ENCODE peak calls at places on chromosomes 11 and 22, in five cellular contexts. One of them, this sample, is unnamed.

GRCh38 chr11:44979536-44980399 is 29.1 kb upstream of the TP53I11 start:
- ATAC-seq in right cardiac atrium: no peak
- ATAC-seq in HepG2: no peak
- ATAC-seq in left cardiac atrium: peak; percentile 10
- ATAC-seq in upper lobe of right lung: peak; percentile 65
- ATAC-seq in this sample: no peak

GRCh38 chr11:59556883-59557205 is 45.5 kb downstream of the OR4D9 start:
- ATAC-seq in right cardiac atrium: no peak
- ATAC-seq in HepG2: peak; percentile 34
- ATAC-seq in left cardiac atrium: no peak
- ATAC-seq in upper lobe of right lung: no peak
- ATAC-seq in this sample: peak; percentile 21

GRCh38 chr11:121800704-121801516 is 315.1 kb downstream of the BLID start:
- ATAC-seq in right cardiac atrium: peak; percentile 32
- ATAC-seq in HepG2: no peak
- ATAC-seq in left cardiac atrium: peak; percentile 73
- ATAC-seq in upper lobe of right lung: no peak
- ATAC-seq in this sample: no peak

GRCh38 chr11:128375941-128376340 is 211.4 kb downstream of the ETS1 start:
- ATAC-seq in right cardiac atrium: no peak
- ATAC-seq in HepG2: no peak
- ATAC-seq in left cardiac atrium: no peak
- ATAC-seq in upper lobe of right lung: no peak
- ATAC-seq in this sample: peak; percentile 33

GRCh38 chr11:86926975-86927374 is 28.2 kb downstream of the FZD4 start:
- ATAC-seq in right cardiac atrium: no peak
- ATAC-seq in HepG2: no peak
- ATAC-seq in left cardiac atrium: no peak
- ATAC-seq in upper lobe of right lung: no peak
- ATAC-seq in this sample: no peak

GRCh38 chr11:31820438-31820818 is 9.3 kb upstream of the PAX6 start:
- ATAC-seq in right cardiac atrium: no peak
- ATAC-seq in HepG2: peak; percentile 29
- ATAC-seq in left cardiac atrium: no peak
- ATAC-seq in upper lobe of right lung: no peak
- ATAC-seq in this sample: peak; percentile 46

GRCh38 chr11:1516273-1517067 is 29.9 kb upstream of the MOB2 start:
- ATAC-seq in right cardiac atrium: no peak
- ATAC-seq in HepG2: no peak
- ATAC-seq in left cardiac atrium: no peak
- ATAC-seq in upper lobe of right lung: no peak
- ATAC-seq in this sample: peak; percentile 17

GRCh38 chr11:62856333-62856910 is 17.0 kb upstream of the WDR74 start:
- ATAC-seq in right cardiac atrium: peak; percentile 2
- ATAC-seq in HepG2: peak; percentile 8
- ATAC-seq in left cardiac atrium: peak; percentile 1
- ATAC-seq in upper lobe of right lung: no peak
- ATAC-seq in this sample: peak; percentile 41

GRCh38 chr11:71221201-71221600 is 31.2 kb downstream of the SHANK2 start:
- ATAC-seq in right cardiac atrium: no peak
- ATAC-seq in HepG2: no peak
- ATAC-seq in left cardiac atrium: no peak
- ATAC-seq in upper lobe of right lung: no peak
- ATAC-seq in this sample: no peak

GRCh38 chr22:27116295-27116694 is 458.9 kb downstream of the MIAT start:
- ATAC-seq in right cardiac atrium: no peak
- ATAC-seq in HepG2: no peak
- ATAC-seq in left cardiac atrium: no peak
- ATAC-seq in upper lobe of right lung: no peak
- ATAC-seq in this sample: no peak

GRCh38 chr11:71564430-71564829 is 933 bp upstream of the KRTAP5-10 start:
- ATAC-seq in right cardiac atrium: no peak
- ATAC-seq in HepG2: no peak
- ATAC-seq in left cardiac atrium: no peak
- ATAC-seq in upper lobe of right lung: no peak
- ATAC-seq in this sample: no peak

GRCh38 chr11:40370821-40371616 is 1088.4 kb downstream of the LRRC4C start:
- ATAC-seq in right cardiac atrium: no peak
- ATAC-seq in HepG2: no peak
- ATAC-seq in left cardiac atrium: no peak
- ATAC-seq in upper lobe of right lung: no peak
- ATAC-seq in this sample: no peak

GRCh38 chr11:126748097-126748756 is 252.3 kb downstream of the KIRREL3 start:
- ATAC-seq in right cardiac atrium: peak; percentile 77
- ATAC-seq in HepG2: no peak
- ATAC-seq in left cardiac atrium: no peak
- ATAC-seq in upper lobe of right lung: peak; percentile 75
- ATAC-seq in this sample: no peak